ENCODE peak calls at places on chromosomes 5 and 9, in seven cellular contexts. D is HepG2, G is left ventricle myocardium inferior, U is HCT116, N is endodermal cell, B is adipocyte, X is upper lobe of right lung. R is an unnamed sample.

GRCh38 chr9:107484117-107484723 is 5.3 kb downstream of the KLF4 start:
- DNase-seq in D (peak; percentile 68), G (no peak), U (peak; percentile 64), N (peak; percentile 57), B (peak; percentile 89), X (no peak), R (peak; percentile 85)

GRCh38 chr9:79012561-79012960 is 559.2 kb upstream of the TLE4 start:
- DNase-seq in D (no peak), G (no peak), U (no peak), N (no peak), B (no peak), X (no peak), R (no peak)

GRCh38 chr5:167716376-167716775 is 575.1 kb upstream of the WWC1 start:
- DNase-seq in D (no peak), G (no peak), U (no peak), N (no peak), B (peak; percentile 44), X (no peak), R (peak; percentile 60)

GRCh38 chr5:135053989-135054388 is 20.0 kb upstream of the PITX1 start:
- DNase-seq in D (peak; percentile 78), G (no peak), U (no peak), N (no peak), B (no peak), X (no peak), R (no peak)

GRCh38 chr5:160359816-160360215 is 10.6 kb downstream of the C1QTNF2 start:
- DNase-seq in D (no peak), G (no peak), U (no peak), N (peak; percentile 76), B (no peak), X (no peak), R (no peak)

GRCh38 chr9:115614326-115614725 is 496.4 kb upstream of the TNC start:
- DNase-seq in D (no peak), G (no peak), U (no peak), N (no peak), B (no peak), X (no peak), R (no peak)

GRCh38 chr5:80930940-80931339 is 29.2 kb upstream of the RASGRF2 start:
- DNase-seq in D (no peak), G (no peak), U (no peak), N (no peak), B (no peak), X (no peak), R (no peak)

GRCh38 chr9:2228132-2228531 is 213.0 kb downstream of the SMARCA2 start:
- DNase-seq in D (no peak), G (no peak), U (no peak), N (peak; percentile 82), B (no peak), X (peak; percentile 71), R (peak; percentile 28)

GRCh38 chr5:72648511-72648910 is 141.3 kb upstream of the ZNF366 start:
- DNase-seq in D (no peak), G (no peak), U (no peak), N (no peak), B (no peak), X (no peak), R (no peak)

GRCh38 chr9:15211994-15212501 is 95.0 kb downstream of the TTC39B start:
- DNase-seq in D (peak; percentile 70), G (no peak), U (no peak), N (no peak), B (no peak), X (no peak), R (no peak)

GRCh38 chr9:135835131-135835530 is 72.2 kb downstream of the CAMSAP1 start:
- DNase-seq in D (no peak), G (no peak), U (no peak), N (no peak), B (no peak), X (peak; percentile 39), R (no peak)

GRCh38 chr9:109317979-109318671 is 2.7 kb downstream of the EPB41L4B start:
- DNase-seq in D (no peak), G (no peak), U (no peak), N (peak; percentile 79), B (no peak), X (no peak), R (no peak)
- H3K4me3 ChIP-seq in D (peak overlapping the region; percentile 90), G (peak overlapping the region; percentile 70), U (no peak overlapping the region), N (no peak overlapping the region), B (no peak overlapping the region), X (no peak overlapping the region), R (no peak overlapping the region)

GRCh38 chr5:91378683-91379601 is 4.2 kb downstream of the ARRDC3 start:
- DNase-seq in D (no peak), G (no peak), U (no peak), N (no peak), B (peak; percentile 22), X (no peak), R (no peak)
- H3K4me3 ChIP-seq in D (peak overlapping the region; percentile 88), G (peak overlapping the region; percentile 83), U (peak overlapping the region; percentile 77), N (peak overlapping the region; percentile 92), B (peak overlapping the region; percentile 99), X (peak overlapping the region; percentile 72), R (peak overlapping the region; percentile 90)

DNA sequence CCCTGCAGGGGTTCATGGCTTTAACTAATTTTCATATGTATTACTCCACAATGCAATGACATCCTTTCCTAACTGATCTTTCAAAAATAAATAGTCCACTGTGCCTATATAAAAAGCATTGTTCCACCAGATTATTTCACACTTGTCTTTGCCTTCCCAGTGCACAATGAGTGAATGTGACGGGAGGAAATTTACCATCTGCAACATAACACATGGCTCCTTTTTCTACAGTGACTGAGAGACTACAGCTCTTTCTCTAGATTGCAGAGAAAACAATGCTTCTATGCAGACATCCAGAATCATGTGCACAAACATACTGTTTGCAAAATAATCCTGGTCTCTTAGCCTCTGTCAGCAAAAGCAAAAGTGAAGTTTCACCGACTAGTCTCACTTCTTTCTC is 483.7 kb upstream of the PIK3R1 start:
- DNase-seq in D (no peak), G (no peak), U (no peak), N (no peak), B (no peak), X (no peak), R (no peak)
- H3K4me3 ChIP-seq in D (no peak overlapping the region), G (no peak overlapping the region), U (no peak overlapping the region), N (no peak overlapping the region), B (no peak overlapping the region), X (no peak overlapping the region), R (no peak overlapping the region)

GRCh38 chr9:94167055-94167346 is 82.7 kb downstream of the PTPDC1 start:
- DNase-seq in D (peak; percentile 79), G (no peak), U (no peak), N (no peak), B (no peak), X (no peak), R (no peak)

GRCh38 chr9:94168203-94169000 is 84.1 kb downstream of the PTPDC1 start:
- DNase-seq in D (no peak), G (no peak), U (no peak), N (no peak), B (peak; percentile 35), X (no peak), R (no peak)

GRCh38 chr9:94166237-94167054 is 82.2 kb downstream of the PTPDC1 start:
- DNase-seq in D (peak; percentile 97), G (peak; percentile 97), U (peak; percentile 98), N (peak; percentile 99), B (peak; percentile 99), X (peak; percentile 98), R (peak; percentile 100)

GRCh38 chr9:94167376-94167775 is 83.1 kb downstream of the PTPDC1 start:
- DNase-seq in D (no peak), G (no peak), U (no peak), N (no peak), B (peak; percentile 39), X (no peak), R (no peak)

GRCh38 chr9:94169978-94170377 is 85.7 kb downstream of the PTPDC1 start:
- DNase-seq in D (no peak), G (no peak), U (no peak), N (no peak), B (no peak), X (no peak), R (no peak)
- H3K4me3 ChIP-seq in D (peak overlapping the region; percentile 1), G (peak overlapping the region; percentile 91), U (no peak overlapping the region), N (peak overlapping the region; percentile 97), B (peak overlapping the region; percentile 92), X (peak overlapping the region; percentile 69), R (peak overlapping the region; percentile 90)

GRCh38 chr9:33415152-33416038 is 13.0 kb upstream of the AQP7 start:
- DNase-seq in D (peak; percentile 99), G (peak; percentile 71), U (peak; percentile 68), N (peak; percentile 96), B (peak; percentile 77), X (peak; percentile 96), R (peak; percentile 48)
- H3K4me3 ChIP-seq in D (no peak overlapping the region), G (no peak overlapping the region), U (peak overlapping the region; percentile 9), N (no peak overlapping the region), B (no peak overlapping the region), X (no peak overlapping the region), R (no peak overlapping the region)

GRCh38 chr5:68266457-68266856 is 50.9 kb downstream of the PIK3R1 start:
- DNase-seq in D (no peak), G (no peak), U (no peak), N (no peak), B (peak; percentile 49), X (no peak), R (peak; percentile 74)

GRCh38 chr5:68265822-68266395 is 50.4 kb downstream of the PIK3R1 start:
- DNase-seq in D (no peak), G (no peak), U (no peak), N (no peak), B (peak; percentile 46), X (no peak), R (peak; percentile 35)

GRCh38 chr5:68268363-68269130 is 53.0 kb downstream of the PIK3R1 start:
- DNase-seq in D (no peak), G (no peak), U (no peak), N (no peak), B (no peak), X (no peak), R (no peak)

GRCh38 chr5:68265347-68265746 is 49.8 kb downstream of the PIK3R1 start:
- DNase-seq in D (no peak), G (no peak), U (no peak), N (no peak), B (no peak), X (no peak), R (peak; percentile 50)

GRCh38 chr5:68267044-68267443 is 51.5 kb downstream of the PIK3R1 start:
- DNase-seq in D (no peak), G (no peak), U (no peak), N (no peak), B (no peak), X (no peak), R (no peak)
- H3K4me3 ChIP-seq in D (no peak overlapping the region), G (peak overlapping the region; percentile 3), U (no peak overlapping the region), N (peak overlapping the region; percentile 11), B (peak overlapping the region; percentile 38), X (no peak overlapping the region), R (no peak overlapping the region)

DNA sequence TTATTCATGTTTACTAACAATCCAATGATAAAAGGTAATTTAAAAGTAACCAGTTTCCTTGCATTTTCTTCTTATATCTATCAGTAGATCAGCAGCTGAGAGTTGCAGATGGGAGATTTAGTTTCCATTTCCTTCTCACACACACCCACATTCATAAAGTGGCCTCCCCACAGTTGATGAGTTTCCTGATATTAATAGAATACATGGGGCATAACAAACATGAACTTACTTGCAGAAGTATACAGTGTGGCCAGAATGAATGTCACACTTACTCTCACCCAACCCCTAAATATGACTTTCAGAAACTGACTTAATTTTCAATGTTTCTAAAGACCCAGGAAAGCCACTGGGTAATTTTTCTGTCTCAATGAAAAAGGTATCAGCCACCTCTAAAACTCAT is 63.6 kb upstream of the OSMR start:
- DNase-seq in D (no peak), G (no peak), U (no peak), N (no peak), B (no peak), X (no peak), R (no peak)
- H3K4me3 ChIP-seq in D (no peak overlapping the region), G (no peak overlapping the region), U (no peak overlapping the region), N (no peak overlapping the region), B (no peak overlapping the region), X (no peak overlapping the region), R (no peak overlapping the region)

R was measured in fibroblast of villous mesenchyme.